ENCODE peak calls at places on chromosomes 1 and 21, in five cellular contexts. One of them, this sample, is unnamed.

GRCh38 chr1:228490120-228491078 is 3.2 kb downstream of the RNF187 start:
- DNase-seq in SK-N-SH: no peak
- DNase-seq in suprapubic skin: no peak
- DNase-seq in HL-60: no peak
- DNase-seq in HCT116: peak; percentile 6
- DNase-seq in this sample: no peak

GRCh38 chr1:111758373-111758772 is 2.7 kb downstream of the DDX20 start:
- DNase-seq in HCT116: no peak
- DNase-seq in suprapubic skin: no peak
- DNase-seq in SK-N-SH: peak; percentile 22
- DNase-seq in HL-60: peak; percentile 26
- DNase-seq in this sample: no peak

GRCh38 chr21:16069713-16070112 is 339.9 kb downstream of the USP25 start:
- DNase-seq in HCT116: no peak
- DNase-seq in HL-60: no peak
- DNase-seq in SK-N-SH: no peak
- DNase-seq in suprapubic skin: no peak
- DNase-seq in this sample: no peak

GRCh38 chr1:208059328-208060017 is 148.5 kb upstream of the CD34 start:
- DNase-seq in HCT116: no peak
- DNase-seq in suprapubic skin: no peak
- DNase-seq in HL-60: no peak
- DNase-seq in SK-N-SH: peak; percentile 83
- DNase-seq in this sample: no peak

GRCh38 chr1:245153645-245154428 is 948 bp upstream of the KIF26B start:
- DNase-seq in HCT116: no peak
- DNase-seq in HL-60: peak; percentile 18
- DNase-seq in suprapubic skin: no peak
- DNase-seq in SK-N-SH: peak; percentile 74
- DNase-seq in this sample: no peak

GRCh38 chr1:156845055-156845952 is 13.6 kb downstream of the INSRR start:
- DNase-seq in HCT116: no peak
- DNase-seq in HL-60: no peak
- DNase-seq in SK-N-SH: peak; percentile 68
- DNase-seq in suprapubic skin: no peak
- DNase-seq in this sample: no peak

GRCh38 chr1:16151200-16151708 is 4.6 kb downstream of the EPHA2 start:
- DNase-seq in HCT116: no peak
- DNase-seq in SK-N-SH: peak; percentile 59
- DNase-seq in HL-60: peak; percentile 34
- DNase-seq in suprapubic skin: no peak
- DNase-seq in this sample: no peak

GRCh38 chr1:93442276-93442675 is 5.6 kb upstream of the FNBP1L start:
- DNase-seq in HCT116: no peak
- DNase-seq in suprapubic skin: no peak
- DNase-seq in HL-60: no peak
- DNase-seq in SK-N-SH: no peak
- DNase-seq in this sample: no peak

GRCh38 chr1:22131875-22132486 is 10.9 kb downstream of the WNT4 start:
- DNase-seq in HL-60: peak; percentile 31
- DNase-seq in HCT116: peak; percentile 23
- DNase-seq in suprapubic skin: no peak
- DNase-seq in SK-N-SH: peak; percentile 92
- DNase-seq in this sample: no peak

GRCh38 chr1:197130677-197131304 is 15.7 kb downstream of the ASPM start:
- DNase-seq in HCT116: no peak
- DNase-seq in HL-60: no peak
- DNase-seq in SK-N-SH: no peak
- DNase-seq in suprapubic skin: no peak
- DNase-seq in this sample: no peak

GRCh38 chr1:110011527-110012041 is 22.8 kb upstream of the STRIP1 start:
- DNase-seq in suprapubic skin: no peak
- DNase-seq in HCT116: peak; percentile 39
- DNase-seq in HL-60: peak; percentile 53
- DNase-seq in SK-N-SH: peak; percentile 47
- DNase-seq in this sample: no peak

GRCh38 chr1:65769621-65770020 is 23.1 kb upstream of the PDE4B start:
- DNase-seq in HL-60: no peak
- DNase-seq in SK-N-SH: no peak
- DNase-seq in suprapubic skin: no peak
- DNase-seq in HCT116: no peak
- DNase-seq in this sample: no peak

GRCh38 chr1:102837551-102837950 is 270.8 kb downstream of the COL11A1 start:
- DNase-seq in suprapubic skin: no peak
- DNase-seq in HL-60: no peak
- DNase-seq in SK-N-SH: no peak
- DNase-seq in HCT116: no peak
- DNase-seq in this sample: no peak

GRCh38 chr1:43868741-43869067 is 64.9 kb upstream of the ARTN start:
- DNase-seq in suprapubic skin: no peak
- DNase-seq in HL-60: no peak
- DNase-seq in HCT116: no peak
- DNase-seq in SK-N-SH: no peak
- DNase-seq in this sample: no peak

GRCh38 chr1:10796029-10796944 is at the start of gene CASZ1:
- DNase-seq in HCT116: peak; percentile 87
- DNase-seq in HL-60: no peak
- DNase-seq in suprapubic skin: no peak
- DNase-seq in SK-N-SH: peak; percentile 99
- DNase-seq in this sample: peak; percentile 90

GRCh38 chr1:203769505-203770343 is 4.7 kb downstream of the LAX1 start:
- DNase-seq in SK-N-SH: peak; percentile 64
- DNase-seq in HCT116: no peak
- DNase-seq in suprapubic skin: peak; percentile 88
- DNase-seq in HL-60: peak; percentile 98
- DNase-seq in this sample: peak; percentile 92

GRCh38 chr1:18949689-18950414 is 6.6 kb downstream of the IFFO2 start:
- DNase-seq in suprapubic skin: no peak
- DNase-seq in HCT116: no peak
- DNase-seq in HL-60: no peak
- DNase-seq in SK-N-SH: no peak
- DNase-seq in this sample: peak; percentile 84

GRCh38 chr1:18953656-18954259 is 2.7 kb downstream of the IFFO2 start:
- DNase-seq in HCT116: no peak
- DNase-seq in HL-60: no peak
- DNase-seq in suprapubic skin: no peak
- DNase-seq in SK-N-SH: no peak
- DNase-seq in this sample: no peak

GRCh38 chr1:18950415-18951026 is 6.0 kb downstream of the IFFO2 start:
- DNase-seq in HL-60: no peak
- DNase-seq in suprapubic skin: no peak
- DNase-seq in HCT116: no peak
- DNase-seq in SK-N-SH: no peak
- DNase-seq in this sample: peak; percentile 82

GRCh38 chr1:18951416-18951815 is 5.1 kb downstream of the IFFO2 start:
- DNase-seq in HL-60: peak; percentile 70
- DNase-seq in SK-N-SH: no peak
- DNase-seq in suprapubic skin: no peak
- DNase-seq in HCT116: no peak
- DNase-seq in this sample: no peak

GRCh38 chr1:18951818-18952391 is 4.6 kb downstream of the IFFO2 start:
- DNase-seq in HCT116: no peak
- DNase-seq in suprapubic skin: no peak
- DNase-seq in SK-N-SH: no peak
- DNase-seq in HL-60: peak; percentile 59
- DNase-seq in this sample: no peak
- TF ChIP-seq POLR2AphosphoS5 in HCT116: no peak
- TF ChIP-seq POLR2AphosphoS5 in suprapubic skin: no peak
- TF ChIP-seq POLR2AphosphoS5 in SK-N-SH: no peak
- TF ChIP-seq POLR2AphosphoS5 in HL-60: no peak
- TF ChIP-seq POLR2AphosphoS5 in this sample: no peak

GRCh38 chr1:206921772-206922265 is at the start of gene FCMR:
- DNase-seq in suprapubic skin: no peak
- DNase-seq in SK-N-SH: no peak
- DNase-seq in HL-60: peak; percentile 86
- DNase-seq in HCT116: no peak
- DNase-seq in this sample: no peak
- TF ChIP-seq POLR2AphosphoS5 in suprapubic skin: no peak
- TF ChIP-seq POLR2AphosphoS5 in SK-N-SH: no peak
- TF ChIP-seq POLR2AphosphoS5 in HL-60: peak; percentile 27
- TF ChIP-seq POLR2AphosphoS5 in HCT116: no peak
- TF ChIP-seq POLR2AphosphoS5 in this sample: no peak

DNA sequence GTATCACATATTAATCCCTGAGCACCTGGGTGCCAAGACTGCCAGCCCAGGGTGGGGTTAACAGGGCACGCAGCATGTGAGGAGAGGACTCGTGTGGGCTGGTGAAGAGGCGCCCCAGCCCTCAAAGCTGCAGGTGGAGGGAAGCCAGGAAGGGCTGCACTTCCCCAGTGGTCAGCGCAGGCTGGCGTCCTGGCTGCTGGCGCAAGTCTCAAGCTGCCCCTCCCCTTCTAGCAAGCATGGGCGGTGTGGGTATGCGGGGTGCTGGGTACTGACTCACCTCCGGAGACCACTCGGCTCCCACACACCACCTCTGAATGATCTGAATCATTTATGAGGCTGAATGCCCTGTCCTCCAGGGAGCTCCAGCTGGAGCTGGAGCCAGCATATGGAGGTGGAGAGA is 44.0 kb downstream of the EIF2D start:
- DNase-seq in HCT116: no peak
- DNase-seq in SK-N-SH: no peak
- DNase-seq in suprapubic skin: no peak
- DNase-seq in HL-60: no peak
- DNase-seq in this sample: no peak
- TF ChIP-seq POLR2AphosphoS5 in HCT116: no peak
- TF ChIP-seq POLR2AphosphoS5 in SK-N-SH: no peak
- TF ChIP-seq POLR2AphosphoS5 in suprapubic skin: no peak
- TF ChIP-seq POLR2AphosphoS5 in HL-60: no peak
- TF ChIP-seq POLR2AphosphoS5 in this sample: no peak

DNA sequence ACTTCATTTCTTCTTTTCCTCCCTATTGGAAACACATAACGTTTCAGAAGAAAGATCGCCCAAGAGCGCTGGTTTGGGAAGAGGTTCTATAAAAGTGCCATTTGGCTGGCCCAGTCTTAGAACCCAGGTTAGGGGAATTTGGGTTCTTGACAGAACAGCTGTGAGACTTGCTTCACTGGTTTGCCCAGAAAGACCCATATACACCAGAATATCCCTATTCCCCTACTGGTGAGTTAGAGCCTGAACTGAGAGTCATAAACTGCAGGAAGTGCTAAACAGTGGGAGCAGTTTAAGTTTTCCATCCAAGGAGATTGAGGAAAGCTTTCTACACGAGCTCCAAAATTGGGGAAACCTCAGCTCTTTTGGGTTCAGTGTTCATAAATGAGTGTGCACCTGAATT is 275.2 kb downstream of the VAV3 start:
- DNase-seq in HL-60: no peak
- DNase-seq in suprapubic skin: no peak
- DNase-seq in SK-N-SH: no peak
- DNase-seq in HCT116: no peak
- DNase-seq in this sample: no peak
- TF ChIP-seq POLR2AphosphoS5 in HL-60: no peak
- TF ChIP-seq POLR2AphosphoS5 in suprapubic skin: no peak
- TF ChIP-seq POLR2AphosphoS5 in SK-N-SH: no peak
- TF ChIP-seq POLR2AphosphoS5 in HCT116: no peak
- TF ChIP-seq POLR2AphosphoS5 in this sample: no peak

GRCh38 chr1:117632269-117633067 is 26.6 kb downstream of the TENT5C start:
- DNase-seq in HCT116: no peak
- DNase-seq in HL-60: no peak
- DNase-seq in suprapubic skin: peak; percentile 12
- DNase-seq in SK-N-SH: no peak
- DNase-seq in this sample: no peak
- TF ChIP-seq POLR2AphosphoS5 in HCT116: no peak
- TF ChIP-seq POLR2AphosphoS5 in HL-60: no peak
- TF ChIP-seq POLR2AphosphoS5 in suprapubic skin: no peak
- TF ChIP-seq POLR2AphosphoS5 in SK-N-SH: no peak
- TF ChIP-seq POLR2AphosphoS5 in this sample: no peak

DNA sequence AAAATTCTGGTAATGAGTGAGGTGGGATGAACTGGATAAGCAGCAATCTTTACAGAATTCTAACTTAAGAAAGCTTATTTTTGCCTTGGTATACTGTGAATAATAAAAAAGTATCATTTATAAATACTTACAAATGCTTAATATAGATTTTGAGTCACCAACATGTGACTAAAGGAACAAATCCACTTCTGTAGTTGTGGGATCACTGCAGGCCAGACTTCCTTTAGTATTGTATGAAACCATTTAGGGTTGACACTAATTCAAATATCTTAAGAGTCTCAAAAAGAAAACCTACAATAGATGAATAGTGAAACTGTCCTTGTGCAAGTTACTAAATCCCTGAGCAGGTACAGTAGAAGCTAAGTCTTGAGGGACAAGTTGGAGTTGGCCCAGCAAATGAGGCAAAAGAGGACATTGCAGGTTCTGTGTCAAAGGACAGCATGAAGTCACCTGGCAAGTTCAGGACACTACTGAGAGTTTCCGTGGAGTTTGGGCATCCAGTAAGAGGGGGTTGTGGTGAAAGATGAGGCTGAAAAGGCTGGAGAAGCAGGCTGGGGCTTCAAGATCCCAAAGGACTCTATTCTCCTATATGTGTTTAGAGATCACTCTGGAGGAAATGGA is 5.9 kb upstream of the THEM4 start:
- DNase-seq in SK-N-SH: no peak
- DNase-seq in suprapubic skin: no peak
- DNase-seq in HCT116: no peak
- DNase-seq in HL-60: no peak
- DNase-seq in this sample: no peak
- TF ChIP-seq POLR2AphosphoS5 in SK-N-SH: no peak
- TF ChIP-seq POLR2AphosphoS5 in suprapubic skin: no peak
- TF ChIP-seq POLR2AphosphoS5 in HCT116: no peak
- TF ChIP-seq POLR2AphosphoS5 in HL-60: no peak
- TF ChIP-seq POLR2AphosphoS5 in this sample: no peak

DNA sequence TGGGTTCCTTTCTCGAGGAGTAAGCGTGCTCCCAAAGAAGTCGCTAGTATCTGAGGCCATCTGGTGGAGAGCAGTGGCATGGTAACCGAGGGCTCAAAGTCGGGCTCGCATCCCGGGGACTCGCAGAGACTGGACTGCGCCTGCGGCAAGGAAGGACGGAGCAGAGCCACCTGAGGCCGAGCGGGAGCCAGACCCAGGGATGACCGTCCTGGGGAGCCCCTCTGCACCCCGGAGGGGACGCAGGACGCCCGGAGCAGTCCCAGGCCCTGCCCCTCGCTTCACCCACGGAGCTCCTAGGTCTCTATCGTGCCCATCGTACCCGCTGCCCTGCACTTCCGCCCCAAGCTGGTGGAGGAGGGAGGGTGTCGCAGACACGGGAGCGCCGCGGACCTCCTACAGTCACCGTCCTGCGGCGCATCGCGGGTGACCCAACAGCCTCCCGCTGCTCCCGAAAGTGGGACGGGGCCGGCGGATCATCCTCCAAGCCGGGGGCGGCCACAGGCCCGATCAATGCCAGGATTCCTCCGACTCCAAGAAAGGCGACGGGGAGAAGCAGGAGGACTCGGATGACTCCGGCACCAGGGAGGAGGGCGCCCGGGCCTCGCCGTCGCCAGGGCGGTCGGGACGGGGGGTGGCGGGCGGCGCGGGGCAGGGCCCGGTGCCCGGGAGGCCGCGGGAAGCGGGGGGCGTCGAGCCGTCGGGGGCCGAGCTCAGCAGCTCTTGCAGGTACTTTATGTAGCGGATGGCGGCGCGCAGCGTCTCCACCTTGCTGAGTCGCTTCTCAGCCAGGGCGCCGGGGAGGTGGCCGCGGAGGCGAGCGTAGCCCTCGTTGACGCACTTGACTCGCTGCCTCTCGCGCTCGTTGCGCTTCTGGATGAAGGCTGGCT is 2.3 kb upstream of the CACNA1S start:
- DNase-seq in HCT116: peak; percentile 89
- DNase-seq in HL-60: peak; percentile 87
- DNase-seq in suprapubic skin: peak; percentile 90
- DNase-seq in SK-N-SH: peak; percentile 97
- DNase-seq in this sample: peak; percentile 94
- TF ChIP-seq POLR2AphosphoS5 in HCT116: peak; percentile 92
- TF ChIP-seq POLR2AphosphoS5 in HL-60: no peak
- TF ChIP-seq POLR2AphosphoS5 in suprapubic skin: no peak
- TF ChIP-seq POLR2AphosphoS5 in SK-N-SH: peak; percentile 33
- TF ChIP-seq POLR2AphosphoS5 in this sample: peak; percentile 42